ENCODE peak calls at places on chromosomes 16 and 17, in ten cellular contexts. C, G, R, Z, X, Y, U, L, P and K are unnamed samples.

GRCh38 chr16:70582280-70582978 is 58.8 kb downstream of the SF3B3 start:
- DNase-seq in C (no peak), G (no peak), R (no peak), Z (no peak), X (peak; percentile 22), Y (peak; percentile 25), U (no peak), L (no peak), P (no peak), K (no peak)

GRCh38 chr16:5428932-5429331 is 331.3 kb upstream of the EEF2KMT start:
- DNase-seq in C (no peak), G (no peak), R (no peak), Z (no peak), X (no peak), Y (no peak), U (peak; percentile 10), L (no peak), P (no peak), K (no peak)

GRCh38 chr17:82489117-82489516 is 30.4 kb upstream of the FOXK2 start:
- DNase-seq in C (no peak), G (no peak), R (peak; percentile 85), Z (no peak), X (peak; percentile 53), Y (peak; percentile 77), U (peak; percentile 84), L (no peak), P (no peak), K (no peak)

GRCh38 chr16:82118749-82119148 is 51.3 kb downstream of the MPHOSPH6 start:
- DNase-seq in C (no peak), G (no peak), R (no peak), Z (no peak), X (no peak), Y (no peak), U (no peak), L (no peak), P (no peak), K (no peak)

GRCh38 chr16:69171325-69172095 is 15.5 kb upstream of the SNTB2 start:
- DNase-seq in C (no peak), G (no peak), R (no peak), Z (no peak), X (peak; percentile 62), Y (no peak), U (peak; percentile 90), L (no peak), P (no peak), K (no peak)

GRCh38 chr16:66079671-66080070 is 286.8 kb upstream of the CDH5 start:
- DNase-seq in C (no peak), G (no peak), R (no peak), Z (no peak), X (peak; percentile 80), Y (no peak), U (no peak), L (no peak), P (no peak), K (no peak)

GRCh38 chr17:65158081-65158480 is 20.9 kb downstream of the RGS9 start:
- DNase-seq in C (no peak), G (no peak), R (no peak), Z (no peak), X (no peak), Y (peak; percentile 7), U (no peak), L (no peak), P (no peak), K (no peak)

GRCh38 chr17:8479431-8479947 is 43.8 kb downstream of the NDEL1 start:
- DNase-seq in C (no peak), G (no peak), R (no peak), Z (no peak), X (peak; percentile 91), Y (peak; percentile 89), U (peak; percentile 86), L (peak; percentile 45), P (no peak), K (no peak)

GRCh38 chr16:10262377-10263132 is 80.3 kb upstream of the GRIN2A start:
- DNase-seq in C (no peak), G (no peak), R (no peak), Z (no peak), X (no peak), Y (no peak), U (no peak), L (no peak), P (no peak), K (no peak)

GRCh38 chr16:85879975-85880831 is 18.8 kb upstream of the IRF8 start:
- DNase-seq in C (no peak), G (no peak), R (no peak), Z (peak; percentile 65), X (no peak), Y (no peak), U (no peak), L (no peak), P (no peak), K (peak; percentile 59)

GRCh38 chr17:38742431-38743308 is 5.5 kb downstream of the PCGF2 start:
- DNase-seq in C (no peak), G (no peak), R (peak; percentile 59), Z (no peak), X (peak; percentile 95), Y (peak; percentile 89), U (peak; percentile 67), L (peak; percentile 61), P (no peak), K (no peak)

GRCh38 chr17:38868095-38868967 is 1.5 kb upstream of the LASP1 start:
- DNase-seq in C (peak; percentile 59), G (no peak), R (peak; percentile 74), Z (no peak), X (peak; percentile 83), Y (peak; percentile 72), U (peak; percentile 45), L (no peak), P (no peak), K (peak; percentile 41)

GRCh38 chr17:65966311-65966710 is 225.6 kb downstream of the CEP112 start:
- DNase-seq in C (no peak), G (no peak), R (no peak), Z (no peak), X (peak; percentile 35), Y (no peak), U (no peak), L (no peak), P (no peak), K (no peak)

GRCh38 chr16:54657058-54657708 is 273.5 kb upstream of the IRX5 start:
- DNase-seq in C (no peak), G (peak; percentile 71), R (no peak), Z (no peak), X (peak; percentile 36), Y (peak; percentile 78), U (peak; percentile 78), L (no peak), P (no peak), K (no peak)
- TF ChIP-seq CTCF in C (no peak), G (no peak), R (no peak), Z (no peak), X (no peak), Y (no peak), U (no peak), L (no peak), P (no peak), K (no peak)

GRCh38 chr17:18191967-18192366 is 8.3 kb downstream of the ALKBH5 start:
- DNase-seq in C (peak; percentile 81), G (no peak), R (no peak), Z (no peak), X (no peak), Y (peak; percentile 10), U (no peak), L (no peak), P (no peak), K (no peak)
- TF ChIP-seq CTCF in C (peak; percentile 21), G (no peak), R (peak; percentile 15), Z (peak; percentile 29), X (peak; percentile 47), Y (peak; percentile 44), U (peak; percentile 19), L (no peak), P (peak; percentile 18), K (peak; percentile 23)

GRCh38 chr17:29251184-29251583 is 4.5 kb downstream of the CRYBA1 start:
- DNase-seq in C (no peak), G (no peak), R (no peak), Z (no peak), X (no peak), Y (no peak), U (no peak), L (no peak), P (no peak), K (no peak)

GRCh38 chr17:29250666-29251065 is 4.0 kb downstream of the CRYBA1 start:
- DNase-seq in C (no peak), G (no peak), R (no peak), Z (no peak), X (peak; percentile 28), Y (peak; percentile 65), U (peak; percentile 92), L (no peak), P (no peak), K (no peak)

GRCh38 chr17:29248845-29249244 is 2.2 kb downstream of the CRYBA1 start:
- DNase-seq in C (no peak), G (no peak), R (no peak), Z (no peak), X (no peak), Y (no peak), U (no peak), L (no peak), P (no peak), K (no peak)

GRCh38 chr17:29253037-29253436 is 6.4 kb downstream of the CRYBA1 start:
- DNase-seq in C (no peak), G (no peak), R (no peak), Z (no peak), X (no peak), Y (no peak), U (no peak), L (no peak), P (no peak), K (no peak)

DNA sequence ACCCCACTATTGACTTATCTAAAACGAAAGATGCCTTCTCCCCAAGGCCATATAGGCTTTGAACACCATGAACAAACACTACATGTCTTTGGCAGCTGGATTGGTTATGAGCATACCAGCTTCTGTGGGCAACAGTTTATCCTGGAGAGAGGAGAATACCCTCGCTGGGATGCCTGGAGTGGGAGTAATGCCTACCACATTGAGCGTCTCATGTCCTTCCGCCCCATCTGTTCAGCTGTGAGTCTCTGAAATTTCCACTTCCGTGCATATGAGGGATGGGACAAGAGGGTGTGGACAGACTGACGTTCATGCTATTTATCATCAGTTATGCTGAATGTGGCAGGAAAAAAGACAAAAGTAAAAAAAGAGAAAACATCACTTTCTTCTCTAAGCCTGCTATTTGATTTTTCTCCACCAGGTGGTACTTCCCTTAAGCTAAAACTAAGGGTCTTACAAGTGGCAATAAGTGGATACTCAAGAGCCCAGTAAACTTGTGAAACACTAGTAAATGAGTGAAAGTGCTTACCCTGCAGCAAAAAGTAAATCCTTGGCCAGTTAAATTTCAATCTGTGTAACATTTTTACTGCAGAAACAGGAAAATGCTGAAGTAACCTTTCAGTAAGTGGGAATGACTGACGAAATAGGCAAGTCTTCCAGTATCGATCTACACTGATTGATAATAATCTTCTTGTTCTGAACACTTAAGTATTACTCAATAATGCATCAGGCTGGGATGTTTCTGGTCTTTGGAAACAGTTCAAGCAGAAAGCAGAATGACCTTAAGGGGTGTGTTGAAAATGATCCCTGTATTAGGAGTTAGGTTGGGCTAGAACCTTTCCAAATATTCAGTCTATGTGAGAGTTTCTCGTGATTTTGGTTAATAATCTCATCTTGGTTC is 5.6 kb downstream of the CRYBA1 start:
- DNase-seq in C (peak; percentile 63), G (peak; percentile 29), R (no peak), Z (no peak), X (peak; percentile 67), Y (peak; percentile 60), U (peak; percentile 49), L (no peak), P (no peak), K (peak; percentile 28)
- TF ChIP-seq CTCF in C (peak; percentile 49), G (no peak), R (peak; percentile 23), Z (peak; percentile 13), X (peak; percentile 49), Y (peak; percentile 60), U (peak; percentile 57), L (peak; percentile 19), P (peak; percentile 60), K (no peak)

GRCh38 chr16:73565263-73565662 is 517.3 kb upstream of the ZFHX3 start:
- DNase-seq in C (no peak), G (no peak), R (no peak), Z (no peak), X (no peak), Y (no peak), U (no peak), L (no peak), P (no peak), K (no peak)
- TF ChIP-seq CTCF in C (peak; percentile 45), G (no peak), R (no peak), Z (peak; percentile 18), X (no peak), Y (no peak), U (no peak), L (no peak), P (peak; percentile 46), K (no peak)